ENCODE peak calls at places on chromosome 12, in four cellular contexts. One of them, this sample, is unnamed.

GRCh38 chr12:115710104-115710564 is 567.4 kb downstream of the MED13L start:
- DNase-seq in OCI-LY7: no peak
- DNase-seq in dorsolateral prefrontal cortex: no peak
- DNase-seq in CD8-positive, alpha-beta T cell: no peak
- DNase-seq in this sample: no peak

GRCh38 chr12:34350092-34351041 is 328.1 kb downstream of the ALG10 start:
- DNase-seq in OCI-LY7: no peak
- DNase-seq in dorsolateral prefrontal cortex: no peak
- DNase-seq in CD8-positive, alpha-beta T cell: no peak
- DNase-seq in this sample: no peak

GRCh38 chr12:41380878-41381277 is 192.8 kb downstream of the PDZRN4 start:
- DNase-seq in OCI-LY7: no peak
- DNase-seq in dorsolateral prefrontal cortex: no peak
- DNase-seq in CD8-positive, alpha-beta T cell: no peak
- DNase-seq in this sample: no peak

GRCh38 chr12:7501031-7501585 is 2.5 kb downstream of the CD163 start:
- DNase-seq in OCI-LY7: no peak
- DNase-seq in dorsolateral prefrontal cortex: no peak
- DNase-seq in CD8-positive, alpha-beta T cell: no peak
- DNase-seq in this sample: no peak

GRCh38 chr12:46555379-46555778 is 182.8 kb upstream of the SLC38A2 start:
- DNase-seq in OCI-LY7: no peak
- DNase-seq in dorsolateral prefrontal cortex: no peak
- DNase-seq in CD8-positive, alpha-beta T cell: no peak
- DNase-seq in this sample: no peak

GRCh38 chr12:57679697-57680096 is 14.2 kb upstream of the OS9 start:
- DNase-seq in OCI-LY7: no peak
- DNase-seq in dorsolateral prefrontal cortex: no peak
- DNase-seq in CD8-positive, alpha-beta T cell: no peak
- DNase-seq in this sample: no peak

GRCh38 chr12:79764641-79765040 is 73.9 kb upstream of the PAWR start:
- DNase-seq in OCI-LY7: no peak
- DNase-seq in dorsolateral prefrontal cortex: no peak
- DNase-seq in CD8-positive, alpha-beta T cell: no peak
- DNase-seq in this sample: no peak

GRCh38 chr12:25972783-25973182 is 14.3 kb downstream of the RASSF8 start:
- DNase-seq in OCI-LY7: no peak
- DNase-seq in dorsolateral prefrontal cortex: no peak
- DNase-seq in CD8-positive, alpha-beta T cell: no peak
- DNase-seq in this sample: no peak

GRCh38 chr12:53414756-53415417 is 8.8 kb upstream of the AMHR2 start:
- DNase-seq in OCI-LY7: no peak
- DNase-seq in dorsolateral prefrontal cortex: no peak
- DNase-seq in CD8-positive, alpha-beta T cell: no peak
- DNase-seq in this sample: no peak

GRCh38 chr12:57138526-57139272 is 8.7 kb downstream of the LRP1-AS start:
- DNase-seq in OCI-LY7: no peak
- DNase-seq in dorsolateral prefrontal cortex: no peak
- DNase-seq in CD8-positive, alpha-beta T cell: no peak
- DNase-seq in this sample: no peak

GRCh38 chr12:26939192-26939832 is 1.0 kb downstream of the FGFR1OP2 start:
- DNase-seq in OCI-LY7: peak
- DNase-seq in dorsolateral prefrontal cortex: no peak
- DNase-seq in CD8-positive, alpha-beta T cell: no peak
- DNase-seq in this sample: no peak

GRCh38 chr12:94697631-94698030 is 47.3 kb upstream of the TMCC3 start:
- DNase-seq in OCI-LY7: no peak
- DNase-seq in dorsolateral prefrontal cortex: no peak
- DNase-seq in CD8-positive, alpha-beta T cell: no peak
- DNase-seq in this sample: no peak

GRCh38 chr12:89393551-89394121 is 41.3 kb upstream of the DUSP6 start:
- DNase-seq in OCI-LY7: no peak
- DNase-seq in dorsolateral prefrontal cortex: no peak
- DNase-seq in CD8-positive, alpha-beta T cell: no peak
- DNase-seq in this sample: no peak

GRCh38 chr12:18246057-18246456 is 15.3 kb upstream of the PIK3C2G start:
- DNase-seq in OCI-LY7: no peak
- DNase-seq in dorsolateral prefrontal cortex: no peak
- DNase-seq in CD8-positive, alpha-beta T cell: no peak
- DNase-seq in this sample: no peak

GRCh38 chr12:42564540-42564939 is 25.0 kb downstream of the PRICKLE1 start:
- DNase-seq in OCI-LY7: no peak
- DNase-seq in dorsolateral prefrontal cortex: no peak
- DNase-seq in CD8-positive, alpha-beta T cell: no peak
- DNase-seq in this sample: no peak

GRCh38 chr12:67457136-67457535 is 188.0 kb downstream of the CAND1 start:
- DNase-seq in OCI-LY7: no peak
- DNase-seq in dorsolateral prefrontal cortex: no peak
- DNase-seq in CD8-positive, alpha-beta T cell: no peak
- DNase-seq in this sample: no peak

GRCh38 chr12:62983594-62983993 is 48.6 kb upstream of the PPM1H start:
- DNase-seq in OCI-LY7: peak
- DNase-seq in dorsolateral prefrontal cortex: no peak
- DNase-seq in CD8-positive, alpha-beta T cell: no peak
- DNase-seq in this sample: no peak
- TF ChIP-seq CTCF in OCI-LY7: peak
- TF ChIP-seq CTCF in dorsolateral prefrontal cortex: peak
- TF ChIP-seq CTCF in CD8-positive, alpha-beta T cell: no peak
- TF ChIP-seq CTCF in this sample: no peak

GRCh38 chr12:5428332-5429221 is 3.3 kb upstream of the NTF3 start:
- DNase-seq in OCI-LY7: peak
- DNase-seq in dorsolateral prefrontal cortex: no peak
- DNase-seq in CD8-positive, alpha-beta T cell: no peak
- DNase-seq in this sample: no peak
- TF ChIP-seq CTCF in OCI-LY7: peak
- TF ChIP-seq CTCF in dorsolateral prefrontal cortex: peak
- TF ChIP-seq CTCF in CD8-positive, alpha-beta T cell: no peak
- TF ChIP-seq CTCF in this sample: peak

DNA sequence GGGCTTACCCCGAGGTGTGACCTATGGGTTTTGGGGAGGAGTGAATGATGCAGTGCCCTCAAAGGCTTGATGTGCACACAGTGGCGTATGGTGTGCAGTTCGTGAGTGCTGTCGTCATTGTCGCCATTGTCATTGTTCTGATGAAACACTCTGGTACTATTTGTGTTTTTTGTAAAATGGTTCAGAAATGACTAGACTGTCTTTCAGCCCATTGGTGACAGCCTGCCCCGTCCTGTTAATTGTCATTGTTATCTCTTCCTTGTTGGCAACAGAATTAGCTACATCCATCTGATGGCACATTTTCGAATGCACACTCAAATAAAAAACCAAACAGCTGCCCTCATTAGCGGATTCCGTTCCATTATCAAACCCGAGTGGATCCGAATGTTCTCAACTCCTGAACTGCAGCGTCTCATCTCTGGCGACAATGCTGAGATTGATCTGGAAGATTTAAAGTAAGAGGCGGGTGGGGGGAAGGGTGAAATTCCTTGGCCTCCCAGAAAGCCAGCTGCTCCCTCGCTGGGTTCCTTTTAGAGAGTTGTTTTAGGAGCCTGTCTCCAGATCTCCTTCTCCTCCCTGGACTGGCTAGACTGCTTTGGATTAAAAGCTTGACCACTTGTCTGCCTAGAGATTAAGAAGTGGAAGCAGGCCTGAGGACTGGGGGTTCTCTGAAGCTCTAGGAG is 43.5 kb downstream of the MMAB start:
- DNase-seq in OCI-LY7: no peak
- DNase-seq in dorsolateral prefrontal cortex: peak
- DNase-seq in CD8-positive, alpha-beta T cell: no peak
- DNase-seq in this sample: peak
- TF ChIP-seq CTCF in OCI-LY7: no peak
- TF ChIP-seq CTCF in dorsolateral prefrontal cortex: no peak
- TF ChIP-seq CTCF in CD8-positive, alpha-beta T cell: no peak
- TF ChIP-seq CTCF in this sample: no peak

GRCh38 chr12:103368167-103368566 is 127.6 kb downstream of the C12orf42 start:
- DNase-seq in OCI-LY7: no peak
- DNase-seq in dorsolateral prefrontal cortex: no peak
- DNase-seq in CD8-positive, alpha-beta T cell: no peak
- DNase-seq in this sample: no peak
- TF ChIP-seq CTCF in OCI-LY7: no peak
- TF ChIP-seq CTCF in dorsolateral prefrontal cortex: no peak
- TF ChIP-seq CTCF in CD8-positive, alpha-beta T cell: no peak
- TF ChIP-seq CTCF in this sample: no peak

GRCh38 chr12:45284096-45284901 is 68.4 kb downstream of the ANO6 start:
- DNase-seq in OCI-LY7: no peak
- DNase-seq in dorsolateral prefrontal cortex: no peak
- DNase-seq in CD8-positive, alpha-beta T cell: no peak
- DNase-seq in this sample: no peak
- TF ChIP-seq CTCF in OCI-LY7: no peak
- TF ChIP-seq CTCF in dorsolateral prefrontal cortex: no peak
- TF ChIP-seq CTCF in CD8-positive, alpha-beta T cell: no peak
- TF ChIP-seq CTCF in this sample: no peak

GRCh38 chr12:14364583-14365271 is 755 bp upstream of the ATF7IP start:
- DNase-seq in OCI-LY7: no peak
- DNase-seq in dorsolateral prefrontal cortex: no peak
- DNase-seq in CD8-positive, alpha-beta T cell: no peak
- DNase-seq in this sample: no peak

GRCh38 chr12:14366211-14366762 is 805 bp downstream of the ATF7IP start:
- DNase-seq in OCI-LY7: peak
- DNase-seq in dorsolateral prefrontal cortex: no peak
- DNase-seq in CD8-positive, alpha-beta T cell: no peak
- DNase-seq in this sample: no peak

GRCh38 chr12:14367097-14367661 is 1.7 kb downstream of the ATF7IP start:
- DNase-seq in OCI-LY7: no peak
- DNase-seq in dorsolateral prefrontal cortex: no peak
- DNase-seq in CD8-positive, alpha-beta T cell: no peak
- DNase-seq in this sample: no peak

GRCh38 chr12:14362347-14362746 is 3.1 kb upstream of the ATF7IP start:
- DNase-seq in OCI-LY7: peak
- DNase-seq in dorsolateral prefrontal cortex: no peak
- DNase-seq in CD8-positive, alpha-beta T cell: no peak
- DNase-seq in this sample: no peak

DNA sequence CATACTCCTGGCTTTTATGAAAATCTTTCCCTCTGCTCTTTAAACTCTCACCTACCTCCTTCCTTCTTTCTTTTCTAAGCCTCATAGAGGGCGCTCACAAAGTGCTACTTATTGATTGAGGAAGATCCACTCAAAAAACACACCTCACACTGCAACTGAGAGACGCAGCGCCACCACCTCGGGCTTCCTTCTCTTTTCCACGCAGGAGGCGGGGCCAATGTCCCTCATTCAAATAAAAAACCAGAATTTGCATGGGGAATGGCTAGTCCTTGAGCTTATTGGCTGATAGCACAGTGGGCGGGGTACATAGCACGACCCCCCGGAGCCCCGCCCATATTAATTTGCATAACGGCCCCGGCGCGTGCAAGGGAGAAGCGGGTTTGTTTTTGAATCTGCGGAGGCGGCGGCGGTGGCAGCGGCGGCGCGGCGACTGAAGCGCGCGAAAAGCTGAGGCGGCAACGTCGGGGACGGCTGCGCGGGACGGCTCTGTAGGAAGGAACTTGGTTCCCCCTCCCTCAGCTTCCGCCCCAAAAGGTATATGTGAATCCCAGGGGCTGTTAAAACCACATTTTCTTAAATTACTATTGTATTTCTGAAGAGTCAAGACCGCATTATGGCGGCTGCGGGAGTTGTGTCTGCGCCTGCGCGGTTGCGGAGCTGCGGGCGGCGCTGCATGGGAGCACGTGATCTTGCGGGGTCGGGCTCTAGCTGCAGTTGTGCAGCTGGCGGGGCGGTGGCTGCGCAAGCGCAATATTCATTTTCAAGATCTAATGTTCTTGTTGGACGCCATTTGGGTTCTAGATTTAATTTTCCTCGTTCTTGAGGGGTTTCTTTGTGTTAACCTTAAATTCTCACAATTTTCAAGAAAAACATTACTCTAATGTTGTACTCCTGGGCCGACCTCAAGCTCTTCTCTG is at the start of gene ATF7IP:
- DNase-seq in OCI-LY7: peak
- DNase-seq in dorsolateral prefrontal cortex: peak
- DNase-seq in CD8-positive, alpha-beta T cell: peak
- DNase-seq in this sample: no peak
- TF ChIP-seq CTCF in OCI-LY7: peak
- TF ChIP-seq CTCF in dorsolateral prefrontal cortex: peak
- TF ChIP-seq CTCF in CD8-positive, alpha-beta T cell: no peak
- TF ChIP-seq CTCF in this sample: peak